ENCODE peak calls at places on chromosome 6, in six cellular contexts. M is kidney epithelial cell, A is stomach, B is Caco-2, G is heart right ventricle, L is breast epithelium. N is an unnamed sample. For H3K36me3, the result is how much of the 10 kb centered on the place peaks cover.

GRCh38 chr6:692356-692851 is 535 bp downstream of the EXOC2 start:
- DNase-seq in G (peak), L (no peak), B (peak), A (peak), M (no peak), N (peak)

GRCh38 chr6:138258991-138259390 is 40.7 kb upstream of the PBOV1 start:
- DNase-seq in L (no peak), M (no peak), G (no peak), B (no peak), A (peak), N (no peak)

GRCh38 chr6:144006731-144007454 is 1.2 kb downstream of the PLAGL1 start:
- DNase-seq in A (no peak), G (no peak), B (no peak), L (no peak), M (no peak), N (no peak)

GRCh38 chr6:35365599-35366596 is 23.5 kb downstream of the PPARD start:
- DNase-seq in M (no peak), A (no peak), G (no peak), L (no peak), B (no peak), N (no peak)

GRCh38 chr6:142737368-142738060 is 207.5 kb downstream of the HIVEP2 start:
- DNase-seq in G (no peak), M (no peak), L (no peak), B (no peak), A (no peak), N (no peak)

GRCh38 chr6:32081168-32081624 is 27.9 kb downstream of the TNXB start:
- DNase-seq in B (no peak), G (peak), M (no peak), L (peak), A (no peak), N (no peak)

GRCh38 chr6:40722081-40722480 is 134.9 kb upstream of the LRFN2 start:
- DNase-seq in G (no peak), A (no peak), B (no peak), L (no peak), M (no peak), N (no peak)

GRCh38 chr6:225121-225721 is 67.1 kb upstream of the DUSP22 start:
- DNase-seq in M (no peak), L (peak), A (no peak), B (no peak), G (no peak), N (peak)

GRCh38 chr6:116280161-116280959 is 630 bp upstream of the TSPYL1 start:
- DNase-seq in G (no peak), A (no peak), L (no peak), M (no peak), B (no peak), N (no peak)

GRCh38 chr6:143755301-143755744 is 77.6 kb downstream of the PHACTR2 start:
- DNase-seq in B (peak), A (no peak), L (no peak), G (no peak), M (no peak), N (no peak)

GRCh38 chr6:107308676-107309075 is 150.7 kb downstream of the PDSS2 start:
- DNase-seq in L (no peak), M (no peak), G (no peak), A (no peak), B (no peak), N (no peak)

GRCh38 chr6:26020983-26021349 is 58.4 kb downstream of the TRIM38 start:
- DNase-seq in L (peak), G (peak), M (no peak), A (peak), B (peak), N (peak)

GRCh38 chr6:155116571-155116910 is 121.4 kb downstream of the TIAM2 start:
- DNase-seq in B (no peak), A (no peak), M (no peak), G (no peak), L (no peak), N (no peak)

GRCh38 chr6:26161322-26161721 is 74.1 kb downstream of the HFE start:
- DNase-seq in B (no peak), M (no peak), A (no peak), G (no peak), L (no peak), N (no peak)

GRCh38 chr6:142459267-142459666 is 157.5 kb downstream of the ADGRG6 start:
- DNase-seq in G (no peak), A (no peak), M (no peak), L (no peak), B (no peak), N (no peak)

GRCh38 chr6:161091972-161092701 is 100.6 kb downstream of the MAP3K4 start:
- DNase-seq in B (no peak), M (no peak), G (no peak), L (no peak), A (no peak), N (no peak)

GRCh38 chr6:41732601-41733348 is 2.6 kb downstream of the TFEB start:
- DNase-seq in M (no peak), L (no peak), B (no peak), G (no peak), A (peak), N (no peak)

GRCh38 chr6:74320715-74321114 is 624.7 kb downstream of the CD109 start:
- DNase-seq in A (no peak), L (no peak), B (no peak), M (no peak), G (no peak), N (no peak)

GRCh38 chr6:159617444-159617843 is 75.6 kb downstream of the SOD2 start:
- DNase-seq in B (no peak), A (no peak), M (no peak), L (no peak), G (no peak), N (no peak)

GRCh38 chr6:129507059-129507807 is 202.7 kb downstream of the ARHGAP18 start:
- DNase-seq in L (no peak), B (peak), A (no peak), M (no peak), G (no peak), N (no peak)

GRCh38 chr6:20400476-20401402 is 940 bp upstream of the E2F3 start:
- DNase-seq in M (peak), A (no peak), L (no peak), G (peak), B (peak), N (peak)

GRCh38 chr6:27809067-27809938 is 102.9 kb downstream of the OR2B2 start:
- DNase-seq in A (no peak), L (no peak), M (no peak), G (no peak), B (no peak), N (no peak)

GRCh38 chr6:6546318-6547110 is 42.0 kb upstream of the LY86 start:
- DNase-seq in B (no peak), M (no peak), G (peak), A (peak), L (no peak), N (peak)

GRCh38 chr6:151494235-151494950 is 576 bp downstream of the CCDC170 start:
- DNase-seq in B (peak), A (peak), M (no peak), G (peak), L (peak), N (peak)

GRCh38 chr6:3683331-3683730 is 68.2 kb downstream of the PXDC1 start:
- DNase-seq in A (no peak), G (no peak), B (no peak), L (no peak), M (no peak), N (no peak)

GRCh38 chr6:166222631-166223030 is 55.0 kb upstream of the TBXT start:
- DNase-seq in A (no peak), L (no peak), M (no peak), G (no peak), B (no peak), N (no peak)

GRCh38 chr6:41045664-41046063 is 3.4 kb downstream of the TSPO2 start:
- DNase-seq in L (no peak), G (no peak), B (no peak), M (no peak), A (no peak), N (no peak)

GRCh38 chr6:140636698-140637402 is 1262.4 kb upstream of the CITED2 start:
- DNase-seq in G (no peak), M (no peak), A (no peak), B (no peak), L (no peak), N (no peak)

GRCh38 chr6:142819603-142820335 is 125.2 kb downstream of the HIVEP2 start:
- DNase-seq in L (no peak), M (no peak), A (no peak), G (no peak), B (no peak), N (no peak)

GRCh38 chr6:18039481-18039880 is 52.0 kb upstream of the KIF13A start:
- DNase-seq in G (no peak), M (no peak), A (no peak), L (no peak), B (no peak), N (no peak)

GRCh38 chr6:46491789-46492547 is 719 bp upstream of the RCAN2 start:
- DNase-seq in G (peak), L (peak), M (no peak), B (no peak), A (peak), N (peak)

GRCh38 chr6:43075791-43076092 is 372 bp upstream of the PTK7 start:
- DNase-seq in B (no peak), G (no peak), M (no peak), A (no peak), L (no peak), N (no peak)
- H3K4me3 ChIP-seq in B (peak), G (peak), M (peak), A (peak), L (peak), N (no peak)

DNA sequence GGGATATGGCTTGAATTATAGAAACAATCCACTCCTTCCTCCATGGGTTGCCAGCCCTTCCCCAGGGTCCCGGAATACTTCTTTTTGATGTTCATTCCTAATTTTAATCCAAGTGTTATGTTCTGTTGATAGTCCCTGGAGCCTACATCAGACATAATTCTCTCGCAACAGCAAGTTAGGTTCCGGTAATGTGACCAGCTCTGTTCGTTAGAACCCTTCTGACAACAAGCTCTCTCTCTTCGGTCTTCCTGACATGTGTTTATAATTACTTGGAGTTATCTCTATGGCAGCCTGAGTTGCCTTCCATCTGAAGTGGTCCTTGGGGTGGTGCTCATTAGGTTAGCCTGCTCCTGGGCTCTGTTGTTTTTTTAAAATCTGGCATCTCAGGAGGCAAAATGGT is 506.9 kb upstream of the JARID2 start:
- DNase-seq in A (no peak), L (no peak), G (no peak), B (no peak), M (no peak), N (no peak)
- TF ChIP-seq CTCF in A (no peak), L (no peak), G (no peak), B (no peak), M (no peak), N (no peak)

DNA sequence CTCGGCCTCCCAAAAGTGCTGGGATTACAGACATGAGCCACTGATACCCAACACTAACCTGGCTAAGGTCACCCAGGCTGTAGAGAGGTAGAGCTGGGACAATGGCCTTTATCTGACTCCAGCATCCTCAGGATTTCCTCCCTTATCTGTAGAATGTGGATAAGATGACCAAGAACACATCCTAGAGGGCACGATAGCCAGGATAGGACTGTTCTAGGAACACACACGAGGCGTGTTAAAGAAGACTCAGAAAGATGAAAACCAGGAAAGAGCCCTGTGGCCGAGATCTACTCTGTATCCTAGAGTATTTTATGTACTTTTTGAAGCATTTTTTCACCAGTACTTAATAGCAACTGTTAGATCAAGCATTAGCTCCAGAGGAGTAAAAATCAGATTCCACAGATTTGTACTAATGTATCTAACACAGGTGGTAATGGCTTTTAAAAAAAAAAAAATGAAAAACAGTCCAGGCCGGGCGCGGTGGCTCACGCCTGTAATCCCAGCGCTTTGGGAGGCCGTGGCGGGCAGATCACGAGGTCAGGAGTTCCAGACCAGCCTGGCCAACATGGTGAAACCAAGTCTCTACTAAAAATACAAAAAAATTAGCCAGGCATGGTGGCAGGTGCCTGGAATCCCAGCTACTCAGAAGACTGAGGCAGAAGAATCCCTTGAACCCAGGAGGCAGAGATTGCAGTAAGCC is 17.3 kb downstream of the PPP1R10 start:
- DNase-seq in M (no peak), L (no peak), B (no peak), A (no peak), G (no peak), N (no peak)
- H3K36me3 ChIP-seq in M (under half), L (under half), B (under half), A (half or more), G (under half), N (under half)

GRCh38 chr6:125076482-125076742 is 77.2 kb upstream of the TPD52L1 start:
- DNase-seq in B (no peak), G (no peak), L (no peak), A (no peak), M (no peak), N (no peak)
- H3K4me3 ChIP-seq in B (no peak), G (no peak), L (no peak), A (no peak), M (no peak), N (no peak)

GRCh38 chr6:105363100-105363754 is 39.7 kb downstream of the PREP start:
- DNase-seq in L (no peak), G (no peak), B (no peak), M (no peak), A (no peak), N (no peak)
- TF ChIP-seq CTCF in L (no peak), G (peak), B (peak), M (peak), A (peak), N (peak)

GRCh38 chr6:11209941-11210340 is 22.5 kb downstream of the NEDD9 start:
- DNase-seq in G (no peak), B (no peak), L (no peak), M (no peak), A (no peak), N (no peak)
- H3K36me3 ChIP-seq in G (under half), B (under half), L (under half), M (under half), A (under half), N (under half)

DNA sequence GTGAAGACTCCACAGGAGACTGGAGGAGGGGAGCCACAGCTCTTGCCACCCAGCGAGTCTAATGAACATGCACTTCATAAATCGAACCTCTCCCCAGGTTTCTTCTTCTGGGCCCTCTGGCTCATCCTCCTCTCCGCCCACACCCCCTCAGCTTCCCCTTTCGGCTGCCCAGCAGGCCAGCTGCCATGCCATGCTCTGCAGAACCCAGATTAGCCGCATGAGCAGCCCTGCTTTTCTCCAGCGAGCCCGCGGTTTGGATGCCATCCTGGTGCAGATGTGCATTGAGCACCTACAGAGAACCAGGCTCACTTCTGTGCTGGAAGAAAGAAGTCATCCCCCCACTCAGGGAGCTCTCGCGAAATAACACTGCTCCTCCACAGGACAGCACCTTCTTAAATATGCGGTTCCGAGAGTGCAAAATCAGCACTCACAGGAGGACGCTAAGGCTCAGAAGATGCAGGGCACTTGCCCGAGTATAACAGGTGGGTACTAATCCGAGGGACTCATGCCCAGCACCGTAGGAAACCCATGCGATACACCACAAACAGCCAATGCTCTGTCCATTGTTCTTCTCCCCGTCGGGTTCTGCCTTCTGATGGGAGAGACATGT is 143.0 kb upstream of the THBS2 start:
- DNase-seq in M (no peak), A (no peak), G (no peak), B (no peak), L (no peak), N (no peak)
- H3K4me3 ChIP-seq in M (no peak), A (no peak), G (no peak), B (no peak), L (no peak), N (no peak)

GRCh38 chr6:79812195-79812594 is 135.2 kb downstream of the ELOVL4 start:
- DNase-seq in L (no peak), B (no peak), A (no peak), G (no peak), M (no peak), N (no peak)

GRCh38 chr6:79808846-79809245 is 138.5 kb downstream of the ELOVL4 start:
- DNase-seq in G (no peak), M (no peak), A (no peak), B (no peak), L (no peak), N (no peak)

GRCh38 chr6:79810878-79811277 is 136.5 kb downstream of the ELOVL4 start:
- DNase-seq in B (no peak), M (no peak), A (no peak), G (no peak), L (no peak), N (no peak)

GRCh38 chr6:79813143-79813542 is 134.2 kb downstream of the ELOVL4 start:
- DNase-seq in B (no peak), G (no peak), L (no peak), M (no peak), A (no peak), N (no peak)

GRCh38 chr6:79810153-79810806 is 137.1 kb downstream of the ELOVL4 start:
- DNase-seq in B (no peak), L (no peak), A (no peak), M (no peak), G (no peak), N (no peak)
- TF ChIP-seq CTCF in B (no peak), L (no peak), A (no peak), M (no peak), G (no peak), N (no peak)

GRCh38 chr6:157708239-157708638 is 114.8 kb upstream of the SNX9 start:
- DNase-seq in M (no peak), B (no peak), A (no peak), L (no peak), G (no peak), N (no peak)

GRCh38 chr6:157709514-157709913 is 113.5 kb upstream of the SNX9 start:
- DNase-seq in L (no peak), M (no peak), A (no peak), G (no peak), B (no peak), N (no peak)

GRCh38 chr6:157710604-157711003 is 112.4 kb upstream of the SNX9 start:
- DNase-seq in G (no peak), A (no peak), M (no peak), L (no peak), B (no peak), N (no peak)

GRCh38 chr6:157707576-157707975 is 115.5 kb upstream of the SNX9 start:
- DNase-seq in A (no peak), G (no peak), B (no peak), M (no peak), L (no peak), N (no peak)

GRCh38 chr6:157708933-157709332 is 114.1 kb upstream of the SNX9 start:
- DNase-seq in M (no peak), A (no peak), G (no peak), B (no peak), L (no peak), N (no peak)
- H3K36me3 ChIP-seq in M (under half), A (under half), G (under half), B (under half), L (under half), N (under half)

GRCh38 chr6:30681696-30682180 is 4.7 kb downstream of the PPP1R18 start:
- DNase-seq in A (no peak), B (no peak), G (no peak), L (no peak), M (no peak), N (no peak)

GRCh38 chr6:30676660-30677270 is 4.0 kb upstream of the DHX16 start:
- DNase-seq in L (no peak), M (no peak), B (no peak), A (no peak), G (no peak), N (no peak)

GRCh38 chr6:30679765-30680535 is 6.5 kb downstream of the PPP1R18 start:
- DNase-seq in B (no peak), L (no peak), A (no peak), G (no peak), M (no peak), N (no peak)

GRCh38 chr6:30682181-30683117 is 4.0 kb downstream of the PPP1R18 start:
- DNase-seq in M (peak), L (peak), A (peak), G (peak), B (no peak), N (peak)

DNA sequence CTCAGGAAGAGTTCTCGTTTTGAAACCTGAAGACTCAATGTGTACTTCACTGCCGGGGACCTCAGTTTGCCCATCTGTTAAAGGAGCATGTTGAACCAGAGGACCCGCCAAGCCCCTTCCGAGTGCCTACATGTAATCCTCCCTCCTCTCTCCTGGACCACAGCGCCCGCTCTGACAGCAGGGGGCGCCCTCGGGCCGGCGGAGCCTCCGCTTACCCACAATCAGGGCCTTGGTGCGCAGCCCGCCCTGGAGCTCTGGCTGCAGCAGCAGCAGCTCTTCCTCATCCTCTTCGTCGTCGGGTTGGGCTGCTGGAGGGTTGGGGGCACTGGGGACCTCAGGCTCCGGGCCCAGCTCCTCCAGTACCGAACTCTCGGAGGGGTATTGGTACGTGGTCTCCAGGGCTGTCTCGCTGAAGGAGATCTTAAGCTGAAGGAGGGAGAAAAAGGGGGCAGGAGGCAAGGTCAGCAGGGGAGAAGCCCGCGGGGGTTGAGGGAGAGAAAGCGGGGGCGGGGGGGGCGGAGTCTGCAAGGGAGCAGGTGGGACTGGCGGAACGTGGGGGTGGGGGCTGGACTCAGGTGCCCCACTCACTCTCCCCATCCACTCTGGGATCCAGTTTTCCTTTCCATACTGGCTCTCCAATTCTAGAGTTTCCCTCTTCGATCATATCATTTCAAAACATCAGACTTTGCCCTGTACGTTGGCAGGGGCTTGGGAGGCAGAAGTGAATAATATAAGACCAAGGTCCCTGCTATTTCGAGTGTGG is 6.3 kb upstream of the DHX16 start:
- DNase-seq in B (peak), L (peak), M (no peak), A (peak), G (peak), N (peak)
- H3K4me3 ChIP-seq in B (no peak), L (no peak), M (no peak), A (peak), G (peak), N (peak)